ENCODE peak calls at places on chromosomes 2 and 18, in four cellular contexts. K is esophagus muscularis mucosa, G is mammary epithelial cell, N is fibroblast of lung. V is an unnamed sample. For H3K9me3 and H3K36me3, the result is how much of the 10 kb centered on the place peaks cover.

GRCh38 chr18:36931116-36931515 is 102.2 kb downstream of the KIAA1328 start:
- DNase-seq in K (no peak), G (no peak), N (no peak), V (no peak)

GRCh38 chr2:14803994-14804393 is 171.5 kb downstream of the LRATD1 start:
- DNase-seq in N (no peak), G (no peak), K (no peak), V (no peak)

GRCh38 chr18:60202702-60203101 is 169.9 kb downstream of the MC4R start:
- DNase-seq in G (no peak), K (no peak), N (no peak), V (no peak)

GRCh38 chr2:207260947-207261346 is 95.2 kb upstream of the KLF7 start:
- DNase-seq in G (no peak), N (peak), K (no peak), V (no peak)

GRCh38 chr2:79972661-79973060 is 331.9 kb downstream of the LRRTM1 start:
- DNase-seq in K (no peak), G (no peak), N (no peak), V (no peak)

GRCh38 chr2:151945186-151945585 is 117.0 kb upstream of the ARL5A start:
- DNase-seq in K (no peak), G (peak), N (no peak), V (no peak)

GRCh38 chr2:36322108-36322507 is 33.5 kb upstream of the CRIM1 start:
- DNase-seq in K (no peak), G (peak), N (peak), V (no peak)

GRCh38 chr2:152445791-152446201 is 110.8 kb downstream of the FMNL2 start:
- DNase-seq in K (no peak), N (peak), G (peak), V (peak)

GRCh38 chr18:60053747-60054304 is 154.0 kb downstream of the PMAIP1 start:
- DNase-seq in N (peak), G (peak), K (no peak), V (peak)

GRCh38 chr2:117738991-117739839 is 75.3 kb upstream of the DDX18 start:
- DNase-seq in N (no peak), G (no peak), K (no peak), V (no peak)

GRCh38 chr2:216866515-216867095 is 6.7 kb upstream of the TNP1 start:
- DNase-seq in K (no peak), N (no peak), G (peak), V (no peak)

GRCh38 chr2:48527211-48527880 is 2.6 kb upstream of the STON1 start:
- DNase-seq in K (no peak), N (peak), G (no peak), V (peak)

GRCh38 chr2:130963849-130964793 is 127.4 kb downstream of the ARHGEF4 start:
- DNase-seq in G (no peak), N (no peak), K (no peak), V (peak)

GRCh38 chr2:130967020-130967495 is 126.2 kb downstream of the FAM168B start:
- DNase-seq in N (no peak), K (no peak), G (no peak), V (no peak)

GRCh38 chr2:130963058-130963848 is 126.5 kb downstream of the ARHGEF4 start:
- DNase-seq in G (no peak), K (no peak), N (no peak), V (no peak)

GRCh38 chr2:130964931-130965330 is 128.2 kb downstream of the ARHGEF4 start:
- DNase-seq in N (no peak), K (no peak), G (no peak), V (no peak)

GRCh38 chr2:130966149-130967019 is 126.9 kb downstream of the FAM168B start:
- DNase-seq in N (no peak), G (no peak), K (no peak), V (no peak)
- H3K4me3 ChIP-seq in N (no peak), G (no peak), K (no peak), V (no peak)

GRCh38 chr2:74702001-74702715 is 48.1 kb downstream of the SEMA4F start:
- DNase-seq in G (no peak), K (peak), N (no peak), V (no peak)

GRCh38 chr2:74696758-74697327 is 42.8 kb downstream of the SEMA4F start:
- DNase-seq in N (peak), G (no peak), K (peak), V (no peak)

GRCh38 chr2:74703373-74703772 is 49.3 kb downstream of the SEMA4F start:
- DNase-seq in N (peak), K (peak), G (no peak), V (no peak)

GRCh38 chr2:74704216-74704615 is 50.2 kb downstream of the SEMA4F start:
- DNase-seq in G (peak), N (no peak), K (no peak), V (no peak)

GRCh38 chr2:74700643-74701377 is 46.8 kb downstream of the SEMA4F start:
- DNase-seq in N (no peak), G (no peak), K (peak), V (no peak)
- H3K9me3 ChIP-seq in N (under half), G (under half), K (under half), V (under half)

GRCh38 chr2:71385008-71385407 is 53.4 kb downstream of the ZNF638 start:
- DNase-seq in G (peak), K (no peak), N (peak), V (no peak)
- H3K36me3 ChIP-seq in G (under half), K (half or more), N (under half), V (half or more)

DNA sequence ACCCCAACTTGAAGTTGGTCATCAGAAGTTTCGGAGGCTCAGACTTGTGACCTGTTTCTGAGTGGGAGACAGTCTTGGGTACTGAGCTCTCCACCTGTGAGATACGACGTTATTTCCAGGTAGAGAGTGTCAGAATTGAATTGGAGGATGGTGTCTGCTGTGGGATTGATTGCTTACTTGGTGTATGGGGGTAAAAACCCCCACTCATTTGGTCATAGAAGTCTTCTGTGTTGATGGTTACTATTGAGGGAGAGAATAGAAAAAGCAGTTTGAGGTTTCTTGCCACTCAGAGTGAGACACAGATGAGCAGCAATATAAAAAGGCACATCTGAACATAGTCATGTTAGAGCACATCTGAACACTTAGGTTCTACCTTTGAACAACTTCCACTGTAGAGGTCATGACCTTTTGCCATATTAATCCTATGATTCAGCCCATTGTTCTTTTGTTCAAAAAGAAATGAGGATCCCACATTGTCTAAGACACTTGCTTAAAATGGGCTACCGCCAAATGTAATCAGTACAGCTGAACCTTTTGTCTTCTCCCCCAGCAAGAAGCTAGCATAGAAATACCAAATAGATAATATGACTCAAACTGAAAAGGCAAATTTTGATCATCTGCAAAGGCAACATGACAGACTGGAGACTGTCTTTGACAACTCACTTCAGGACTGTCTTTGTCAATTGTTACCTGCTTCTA is 73.3 kb downstream of the NAB1 start:
- DNase-seq in G (peak), N (no peak), K (no peak), V (no peak)
- H3K4me3 ChIP-seq in G (no peak), N (no peak), K (no peak), V (no peak)

GRCh38 chr2:105895995-105896764 is 151.5 kb downstream of the NCK2 start:
- DNase-seq in N (no peak), K (no peak), G (no peak), V (no peak)
- H3K9me3 ChIP-seq in N (under half), K (under half), G (under half), V (under half)

V was measured in MG63.